ENCODE peak calls at places on chromosomes 1 and 21, in seven cellular contexts. E is K562, A is GM12878, B is HCT116, L is SK-N-SH, U is HepG2, T is H1. F is an unnamed sample.

GRCh38 chr1:11156958-11157357 is 32.2 kb upstream of the ANGPTL7 start:
- DNase-seq in T (no peak), A (no peak), E (no peak), U (no peak), B (no peak), L (no peak), F (no peak)

GRCh38 chr1:35894183-35894582 is 11.2 kb downstream of the AGO1 start:
- DNase-seq in B (no peak), E (peak), L (no peak), U (no peak), T (no peak), A (peak), F (no peak)

GRCh38 chr1:12577020-12577419 is 41.0 kb downstream of the DHRS3 start:
- DNase-seq in E (no peak), U (no peak), L (no peak), B (no peak), T (no peak), A (no peak), F (no peak)

GRCh38 chr1:163264256-163264655 is 57.5 kb upstream of the NUF2 start:
- DNase-seq in T (no peak), L (no peak), A (no peak), B (no peak), U (no peak), E (no peak), F (no peak)

GRCh38 chr1:230713915-230714764 is at the start of gene AGT:
- DNase-seq in T (no peak), E (no peak), U (peak), L (no peak), A (no peak), B (no peak), F (no peak)

GRCh38 chr1:33298623-33299277 is 22.1 kb downstream of the A3GALT2 start:
- DNase-seq in U (peak), T (peak), B (peak), E (peak), A (no peak), L (peak), F (peak)

GRCh38 chr1:113508364-113509164 is 118.2 kb downstream of the MAGI3 start:
- DNase-seq in A (no peak), T (no peak), E (no peak), U (peak), L (peak), B (no peak), F (no peak)

GRCh38 chr21:22961248-22961647 is 1963.0 kb downstream of the NCAM2 start:
- DNase-seq in L (no peak), E (no peak), T (no peak), A (no peak), U (no peak), B (no peak), F (no peak)

GRCh38 chr1:167564592-167564991 is 11.0 kb upstream of the CREG1 start:
- DNase-seq in E (no peak), L (no peak), T (no peak), U (no peak), A (no peak), B (no peak), F (no peak)

GRCh38 chr1:221458430-221459156 is 283.3 kb downstream of the DUSP10 start:
- DNase-seq in U (no peak), B (no peak), A (no peak), E (no peak), L (peak), T (no peak), F (no peak)

GRCh38 chr1:65493792-65494191 is 73.3 kb downstream of the LEPR start:
- DNase-seq in L (no peak), B (no peak), U (no peak), E (no peak), A (no peak), T (no peak), F (no peak)

GRCh38 chr1:17881761-17882160 is 126.6 kb downstream of the ACTL8 start:
- DNase-seq in B (no peak), L (peak), U (no peak), E (no peak), A (no peak), T (no peak), F (no peak)

GRCh38 chr1:37513795-37514349 is 694 bp downstream of the MEAF6 start:
- DNase-seq in B (no peak), T (no peak), U (peak), E (peak), L (peak), A (no peak), F (no peak)

GRCh38 chr1:39272027-39272790 is 67.7 kb downstream of the MACF1 start:
- DNase-seq in T (no peak), L (no peak), U (peak), E (no peak), A (peak), B (no peak), F (no peak)

GRCh38 chr1:98940680-98941079 is 64.0 kb downstream of the PLPPR5 start:
- DNase-seq in L (no peak), T (no peak), U (no peak), A (no peak), E (no peak), B (no peak), F (no peak)

GRCh38 chr1:87685366-87686136 is 356.9 kb downstream of the LMO4 start:
- DNase-seq in L (no peak), E (no peak), B (no peak), T (no peak), A (no peak), U (no peak), F (no peak)

GRCh38 chr21:40511976-40512375 is 335.0 kb downstream of the DSCAM start:
- DNase-seq in B (no peak), A (no peak), T (no peak), L (no peak), E (no peak), U (no peak), F (no peak)

GRCh38 chr1:150575518-150576366 is 3.7 kb downstream of the MCL1 start:
- DNase-seq in U (no peak), T (no peak), A (no peak), L (no peak), B (no peak), E (no peak), F (no peak)
- TF ChIP-seq JUND in U (no peak), T (no peak), A (no peak), L (no peak), B (no peak), E (no peak), F (no peak)

DNA sequence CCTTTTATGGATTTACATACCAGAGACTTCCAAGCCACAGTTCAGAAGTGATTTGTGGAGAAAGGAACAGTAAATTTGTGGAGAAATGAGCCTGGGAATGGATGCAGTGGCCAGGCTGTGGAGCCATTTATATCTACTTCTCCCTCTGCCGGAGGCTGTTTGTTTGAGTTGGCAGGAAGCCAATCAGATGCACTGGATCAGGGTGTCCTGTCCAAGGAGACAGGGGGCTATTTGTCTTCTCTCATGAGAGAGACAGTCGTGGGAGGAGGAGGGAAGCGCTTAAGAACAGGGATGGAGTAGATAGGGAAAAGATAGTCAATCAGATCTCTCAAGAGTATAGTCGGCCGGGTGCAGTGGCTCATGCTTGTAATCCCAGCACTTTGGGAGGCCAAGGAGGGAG is 2.8 kb upstream of the HAPLN2 start:
- DNase-seq in A (no peak), U (peak), E (peak), T (no peak), L (peak), B (no peak), F (no peak)
- TF ChIP-seq JUND in A (no peak), U (no peak), E (peak), T (no peak), L (no peak), B (no peak), F (no peak)

DNA sequence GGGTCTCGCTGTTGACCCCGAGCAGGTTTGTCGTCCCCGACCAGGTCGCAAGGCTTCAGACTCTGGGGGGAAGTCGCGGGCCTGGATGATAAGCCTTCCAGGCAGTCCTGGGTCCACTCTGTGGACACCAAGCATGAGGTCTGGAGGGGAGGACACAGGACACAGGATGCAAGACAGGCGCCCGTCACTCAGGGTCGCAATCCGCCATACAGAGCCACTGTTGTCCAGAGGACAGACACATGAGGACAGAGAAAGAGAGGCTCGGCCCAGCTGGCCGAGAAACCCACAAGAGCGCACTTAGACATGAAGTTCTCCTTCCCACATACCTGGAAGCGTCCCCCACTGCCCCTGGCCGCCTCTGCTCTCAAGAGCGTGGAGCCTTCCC is 4.8 kb upstream of the FOXD2 start:
- DNase-seq in A (no peak), E (no peak), U (no peak), B (no peak), T (no peak), L (no peak), F (no peak)
- TF ChIP-seq JUND in A (no peak), E (no peak), U (no peak), B (no peak), T (no peak), L (no peak), F (no peak)

GRCh38 chr1:207829576-207829975 is 77.7 kb downstream of the CD46 start:
- DNase-seq in B (no peak), L (no peak), U (no peak), T (no peak), E (no peak), A (no peak), F (no peak)

GRCh38 chr1:207832796-207833195 is 78.1 kb downstream of the CD34 start:
- DNase-seq in A (no peak), B (no peak), T (no peak), L (no peak), E (no peak), U (no peak), F (no peak)

GRCh38 chr1:207830788-207831187 is 78.9 kb downstream of the CD46 start:
- DNase-seq in L (no peak), T (no peak), B (no peak), E (no peak), U (no peak), A (no peak), F (no peak)

GRCh38 chr1:207833381-207833780 is 77.5 kb downstream of the CD34 start:
- DNase-seq in A (no peak), U (no peak), B (no peak), E (peak), L (no peak), T (no peak), F (no peak)

GRCh38 chr1:207831517-207832327 is 79.2 kb downstream of the CD34 start:
- DNase-seq in T (no peak), L (no peak), A (peak), E (no peak), U (no peak), B (no peak), F (no peak)
- TF ChIP-seq JUND in T (no peak), L (no peak), A (peak), E (no peak), U (no peak), B (no peak), F (no peak)

GRCh38 chr1:179601093-179601492 is 9.5 kb downstream of the TDRD5 start:
- DNase-seq in T (no peak), U (no peak), L (no peak), E (no peak), B (no peak), A (no peak), F (no peak)

GRCh38 chr1:179598631-179599030 is 7.0 kb downstream of the TDRD5 start:
- DNase-seq in B (no peak), U (no peak), L (no peak), E (no peak), T (no peak), A (no peak), F (no peak)

GRCh38 chr1:179599623-179600249 is 8.1 kb downstream of the TDRD5 start:
- DNase-seq in U (peak), A (no peak), T (no peak), E (peak), B (peak), L (no peak), F (peak)
- TF ChIP-seq JUND in U (no peak), A (no peak), T (no peak), E (no peak), B (no peak), L (no peak), F (no peak)

DNA sequence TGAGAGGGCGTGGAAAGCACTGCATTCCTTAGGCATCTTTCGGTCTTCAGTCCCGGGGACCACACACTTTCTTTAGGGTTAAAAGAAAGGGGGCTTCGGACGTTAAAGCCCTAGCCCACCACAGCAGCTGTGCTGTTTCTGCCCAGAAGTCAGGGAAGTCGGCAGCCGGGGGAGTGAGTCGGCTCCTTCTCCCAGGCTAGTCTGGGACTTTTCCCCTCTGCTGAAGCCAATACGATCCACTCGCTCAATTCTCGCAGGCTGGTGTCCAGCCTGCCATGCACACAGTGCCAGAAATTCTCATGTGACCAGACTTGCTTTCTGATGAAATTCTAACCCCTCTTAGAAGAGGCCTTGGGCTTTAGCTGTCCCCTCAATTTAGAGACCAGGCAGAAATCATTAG is 67.7 kb downstream of the BCAR3 start:
- DNase-seq in E (no peak), T (no peak), L (no peak), A (no peak), U (no peak), B (no peak), F (no peak)
- TF ChIP-seq JUND in E (no peak), T (no peak), L (no peak), A (no peak), U (no peak), B (no peak), F (no peak)

GRCh38 chr1:202014060-202014459 is 3.7 kb downstream of the ELF3 start:
- DNase-seq in T (no peak), E (no peak), A (no peak), B (no peak), U (no peak), L (no peak), F (no peak)

GRCh38 chr1:202011994-202012393 is 1.6 kb downstream of the ELF3 start:
- DNase-seq in L (no peak), B (no peak), T (no peak), A (no peak), U (no peak), E (no peak), F (no peak)

GRCh38 chr1:202013601-202014000 is 3.2 kb downstream of the ELF3 start:
- DNase-seq in U (no peak), T (no peak), B (no peak), L (no peak), A (no peak), E (no peak), F (no peak)

GRCh38 chr1:202014915-202015676 is 4.7 kb downstream of the ELF3 start:
- DNase-seq in B (no peak), E (no peak), T (no peak), A (no peak), L (no peak), U (no peak), F (no peak)

DNA sequence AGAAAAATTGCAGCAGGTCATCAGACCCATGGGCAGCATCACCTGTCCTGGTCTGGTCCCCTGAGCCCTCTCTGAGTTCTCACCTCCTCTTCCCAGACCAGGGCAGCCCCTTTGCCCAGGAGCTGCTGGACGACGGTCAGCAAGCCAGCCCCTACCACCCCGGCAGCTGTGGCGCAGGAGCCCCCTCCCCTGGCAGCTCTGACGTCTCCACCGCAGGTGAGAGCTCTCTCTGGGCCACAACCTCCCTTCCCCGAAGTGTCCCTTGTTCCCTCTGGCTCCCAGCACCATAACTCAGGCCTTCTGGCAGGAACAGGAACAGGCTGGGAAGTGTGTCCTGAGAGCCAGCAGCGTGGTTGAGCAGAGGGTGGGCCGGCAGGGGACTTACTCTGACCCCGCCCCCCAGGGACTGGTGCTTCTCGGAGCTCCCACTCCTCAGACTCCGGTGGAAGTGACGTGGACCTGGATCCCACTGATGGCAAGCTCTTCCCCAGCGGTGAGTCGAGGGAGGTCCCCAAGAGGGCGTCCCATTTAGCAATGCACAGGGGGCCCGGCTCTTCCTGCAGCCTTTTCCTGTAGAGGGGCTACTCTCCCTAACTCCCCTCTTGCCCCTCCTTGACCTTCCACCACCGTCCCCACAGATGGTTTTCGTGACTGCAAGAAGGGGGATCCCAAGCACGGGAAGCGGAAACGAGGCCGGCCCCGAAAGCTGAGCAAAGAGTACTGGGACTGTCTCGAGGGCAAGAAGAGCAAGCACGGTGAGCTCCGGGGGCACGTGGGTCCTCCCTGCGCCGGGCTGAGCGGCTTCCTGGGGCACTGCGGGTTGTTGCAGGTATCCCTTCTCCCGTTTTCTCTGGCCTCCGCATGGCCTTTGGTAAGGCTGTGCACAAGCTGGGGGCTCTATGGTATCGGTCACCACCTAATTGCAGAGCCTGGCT is 2.4 kb downstream of the ELF3 start:
- DNase-seq in B (no peak), U (no peak), T (no peak), E (no peak), A (no peak), L (no peak), F (no peak)
- TF ChIP-seq JUND in B (no peak), U (no peak), T (no peak), E (no peak), A (no peak), L (no peak), F (no peak)